ENCODE peak calls at places on chromosomes 1 and 21, in eight cellular contexts. Z, J, H, C, S, V, M and E are unnamed samples. For H3K36me3, the result is how much of the 10 kb centered on the place peaks cover.

GRCh38 chr1:77100870-77101269 is 118.4 kb downstream of the PIGK start:
- DNase-seq in Z (no peak), J (no peak), H (no peak), C (no peak), S (peak), V (no peak), M (peak), E (no peak)

GRCh38 chr21:45367402-45368351 is 37.3 kb upstream of the COL18A1 start:
- DNase-seq in Z (no peak), J (no peak), H (no peak), C (no peak), S (no peak), V (peak), M (no peak), E (no peak)

GRCh38 chr1:77825356-77825709 is 45.9 kb downstream of the MIGA1 start:
- DNase-seq in Z (peak), J (peak), H (peak), C (peak), S (peak), V (no peak), M (peak), E (peak)

GRCh38 chr1:107689157-107689556 is 275.8 kb downstream of the VAV3 start:
- DNase-seq in Z (no peak), J (no peak), H (no peak), C (no peak), S (no peak), V (no peak), M (peak), E (peak)

GRCh38 chr1:212816567-212817278 is 25.0 kb downstream of the TATDN3 start:
- DNase-seq in Z (no peak), J (no peak), H (no peak), C (no peak), S (peak), V (no peak), M (no peak), E (no peak)

GRCh38 chr1:154466136-154466665 is 35.8 kb upstream of the TDRD10 start:
- DNase-seq in Z (no peak), J (no peak), H (no peak), C (no peak), S (no peak), V (no peak), M (no peak), E (no peak)

GRCh38 chr1:31927661-31927980 is 10.5 kb downstream of the PTP4A2 start:
- DNase-seq in Z (no peak), J (no peak), H (no peak), C (no peak), S (no peak), V (no peak), M (no peak), E (no peak)

GRCh38 chr1:9651565-9652378 is at the start of gene PIK3CD:
- DNase-seq in Z (no peak), J (no peak), H (no peak), C (peak), S (peak), V (peak), M (peak), E (no peak)

GRCh38 chr1:188769936-188770335 is 1707.7 kb downstream of the BRINP3 start:
- DNase-seq in Z (no peak), J (no peak), H (no peak), C (no peak), S (no peak), V (no peak), M (no peak), E (peak)

GRCh38 chr21:42117229-42118048 is 46.3 kb downstream of the UMODL1 start:
- DNase-seq in Z (peak), J (peak), H (peak), C (peak), S (peak), V (peak), M (peak), E (peak)

GRCh38 chr1:214418380-214418779 is 133.0 kb downstream of the PTPN14 start:
- DNase-seq in Z (no peak), J (no peak), H (no peak), C (no peak), S (no peak), V (no peak), M (no peak), E (no peak)

GRCh38 chr1:30654188-30654587 is 69.2 kb downstream of the MATN1 start:
- DNase-seq in Z (no peak), J (no peak), H (no peak), C (no peak), S (no peak), V (no peak), M (peak), E (peak)

GRCh38 chr21:36060159-36060921 is at the start of gene SETD4:
- DNase-seq in Z (peak), J (peak), H (peak), C (peak), S (peak), V (peak), M (peak), E (peak)

GRCh38 chr1:248872752-248873408 is 14.0 kb upstream of the ZNF692 start:
- DNase-seq in Z (peak), J (peak), H (peak), C (peak), S (peak), V (peak), M (peak), E (peak)

GRCh38 chr1:179586107-179586823 is 5.4 kb upstream of the TDRD5 start:
- DNase-seq in Z (peak), J (no peak), H (peak), C (peak), S (no peak), V (peak), M (peak), E (peak)

GRCh38 chr1:117150316-117150715 is 28.8 kb upstream of the TRIM45 start:
- DNase-seq in Z (no peak), J (no peak), H (no peak), C (no peak), S (peak), V (no peak), M (no peak), E (no peak)

GRCh38 chr1:41661428-41662060 is 177.1 kb upstream of the EDN2 start:
- DNase-seq in Z (no peak), J (no peak), H (no peak), C (no peak), S (no peak), V (peak), M (peak), E (no peak)

GRCh38 chr1:42439940-42440339 is 15.9 kb downstream of the ZMYND12 start:
- DNase-seq in Z (no peak), J (no peak), H (no peak), C (no peak), S (peak), V (no peak), M (peak), E (peak)

GRCh38 chr1:199719156-199719842 is 308.2 kb upstream of the NR5A2 start:
- DNase-seq in Z (no peak), J (no peak), H (no peak), C (no peak), S (no peak), V (no peak), M (no peak), E (no peak)

GRCh38 chr1:1397839-1398523 is 1.2 kb downstream of the CCNL2 start:
- DNase-seq in Z (no peak), J (no peak), H (no peak), C (no peak), S (peak), V (peak), M (peak), E (peak)

GRCh38 chr1:86335906-86336305 is 60.2 kb downstream of the ODF2L start:
- DNase-seq in Z (no peak), J (no peak), H (no peak), C (no peak), S (no peak), V (no peak), M (no peak), E (no peak)

GRCh38 chr1:39840507-39840906 is 42.8 kb downstream of the TRIT1 start:
- DNase-seq in Z (no peak), J (no peak), H (no peak), C (no peak), S (no peak), V (no peak), M (no peak), E (no peak)

GRCh38 chr1:215556996-215557395 is 10.1 kb upstream of the KCTD3 start:
- DNase-seq in Z (no peak), J (no peak), H (no peak), C (no peak), S (no peak), V (no peak), M (no peak), E (no peak)

GRCh38 chr1:1038694-1039093 is 18.8 kb downstream of the AGRN start:
- DNase-seq in Z (no peak), J (no peak), H (no peak), C (no peak), S (no peak), V (no peak), M (no peak), E (no peak)

GRCh38 chr1:38243106-38243505 is 196.5 kb upstream of the POU3F1 start:
- DNase-seq in Z (peak), J (no peak), H (no peak), C (peak), S (no peak), V (no peak), M (peak), E (peak)

GRCh38 chr1:82565146-82565545 is 764.4 kb downstream of the ADGRL2 start:
- DNase-seq in Z (no peak), J (peak), H (peak), C (no peak), S (peak), V (no peak), M (peak), E (peak)

GRCh38 chr1:173249349-173249748 is 42.2 kb upstream of the TNFSF4 start:
- DNase-seq in Z (no peak), J (no peak), H (no peak), C (no peak), S (no peak), V (no peak), M (peak), E (peak)

GRCh38 chr1:22861764-22862440 is 110.8 kb downstream of the LACTBL1 start:
- DNase-seq in Z (peak), J (peak), H (peak), C (peak), S (peak), V (no peak), M (peak), E (peak)

GRCh38 chr1:155706101-155706619 is 17.3 kb downstream of the DAP3 start:
- DNase-seq in Z (no peak), J (peak), H (no peak), C (peak), S (peak), V (no peak), M (peak), E (peak)

GRCh38 chr1:63662056-63662836 is 69.0 kb downstream of the PGM1 start:
- DNase-seq in Z (no peak), J (peak), H (peak), C (no peak), S (peak), V (no peak), M (peak), E (peak)

GRCh38 chr1:33501309-33501708 is 28.9 kb downstream of the ZSCAN20 start:
- DNase-seq in Z (no peak), J (no peak), H (no peak), C (no peak), S (no peak), V (no peak), M (no peak), E (no peak)

GRCh38 chr1:156115514-156116374 is 1.2 kb downstream of the LMNA start:
- DNase-seq in Z (peak), J (no peak), H (peak), C (peak), S (peak), V (peak), M (peak), E (peak)

GRCh38 chr1:175881571-175881970 is 138.2 kb upstream of the TNR start:
- DNase-seq in Z (no peak), J (no peak), H (no peak), C (no peak), S (no peak), V (no peak), M (no peak), E (no peak)

GRCh38 chr1:52925571-52926005 is 1.5 kb upstream of the SCP2 start:
- DNase-seq in Z (no peak), J (no peak), H (peak), C (no peak), S (no peak), V (no peak), M (no peak), E (no peak)

GRCh38 chr1:162187676-162188075 is 118.2 kb downstream of the NOS1AP start:
- DNase-seq in Z (no peak), J (no peak), H (peak), C (no peak), S (no peak), V (no peak), M (no peak), E (peak)

GRCh38 chr1:36034692-36035091 is 49.2 kb upstream of the TEKT2 start:
- DNase-seq in Z (no peak), J (no peak), H (no peak), C (no peak), S (peak), V (no peak), M (peak), E (peak)
- H3K36me3 ChIP-seq in Z (under half), J (under half), H (under half), C (under half), S (under half), V (under half), M (under half), E (under half)

GRCh38 chr21:38619865-38620513 is 121.7 kb upstream of the ERG start:
- DNase-seq in Z (no peak), J (no peak), H (peak), C (no peak), S (no peak), V (no peak), M (peak), E (peak)
- TF ChIP-seq CTCF in Z (no peak), J (no peak), H (no peak), C (no peak), S (no peak), V (no peak), M (no peak), E (no peak)

GRCh38 chr21:34031835-34032370 is 41.5 kb upstream of the MRPS6 start:
- DNase-seq in Z (peak), J (no peak), H (no peak), C (peak), S (no peak), V (no peak), M (no peak), E (no peak)
- H3K4me3 ChIP-seq in Z (no peak), J (no peak), H (no peak), C (no peak), S (no peak), V (no peak), M (no peak), E (no peak)

GRCh38 chr1:54334996-54335395 is 71.2 kb downstream of the SSBP3 start:
- DNase-seq in Z (no peak), J (no peak), H (no peak), C (no peak), S (peak), V (no peak), M (no peak), E (no peak)
- H3K36me3 ChIP-seq in Z (under half), J (under half), H (under half), C (under half), S (under half), V (under half), M (under half), E (under half)

GRCh38 chr1:163337631-163338030 is 15.9 kb downstream of the NUF2 start:
- DNase-seq in Z (no peak), J (no peak), H (no peak), C (no peak), S (peak), V (no peak), M (no peak), E (peak)

GRCh38 chr1:163331116-163331515 is 9.4 kb downstream of the NUF2 start:
- DNase-seq in Z (no peak), J (no peak), H (no peak), C (no peak), S (no peak), V (no peak), M (no peak), E (no peak)

DNA sequence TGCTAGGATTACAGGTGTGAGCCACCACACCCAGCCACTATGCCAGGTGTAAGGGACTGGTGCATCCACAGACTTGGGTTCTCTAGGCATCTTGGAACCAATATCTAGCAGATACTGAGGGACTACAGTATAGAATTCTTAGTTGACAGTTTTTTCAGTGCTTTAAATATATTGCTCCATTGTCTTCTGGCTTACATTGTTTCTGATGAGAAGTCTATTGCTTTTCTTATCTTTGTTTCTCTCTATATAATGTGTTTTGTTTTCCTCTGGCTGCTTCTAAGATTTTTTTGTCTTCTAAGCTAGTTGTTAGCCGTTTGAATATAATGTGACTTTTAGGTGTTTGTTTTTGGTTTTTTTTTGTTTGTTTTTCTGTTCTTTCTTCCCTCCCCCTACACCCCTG is 13.5 kb downstream of the NUF2 start:
- DNase-seq in Z (no peak), J (no peak), H (no peak), C (no peak), S (no peak), V (no peak), M (no peak), E (no peak)
- TF ChIP-seq CTCF in Z (no peak), J (no peak), H (no peak), C (no peak), S (no peak), V (no peak), M (no peak), E (no peak)

GRCh38 chr1:53982762-53983101 is 35.3 kb downstream of the LDLRAD1 start:
- DNase-seq in Z (no peak), J (no peak), H (no peak), C (no peak), S (no peak), V (no peak), M (no peak), E (no peak)
- H3K4me3 ChIP-seq in Z (no peak), J (no peak), H (peak), C (peak), S (peak), V (peak), M (peak), E (no peak)